ENCODE peak calls at places on chromosomes 7 and 10, in eight cellular contexts. M, B, Q, R, X, D, E and N are unnamed samples.

GRCh38 chr10:115593060-115593459 is 499.9 kb downstream of the ATRNL1 start:
- DNase-seq in E (no peak), X (no peak), Q (no peak), M (no peak), R (no peak), D (no peak), B (no peak), N (no peak)

GRCh38 chr7:123415625-123416024 is 118.8 kb downstream of the IQUB start:
- DNase-seq in R (no peak), Q (no peak), M (no peak), B (no peak), D (no peak), X (no peak), E (no peak), N (no peak)

GRCh38 chr10:124677871-124678565 is 66.2 kb downstream of the FAM53B start:
- DNase-seq in M (no peak), R (no peak), E (no peak), X (no peak), Q (no peak), D (no peak), B (no peak), N (no peak)

GRCh38 chr7:139918488-139918887 is 89.4 kb downstream of the TBXAS1 start:
- DNase-seq in B (no peak), D (no peak), E (no peak), Q (no peak), M (no peak), R (no peak), X (no peak), N (no peak)

GRCh38 chr7:22715969-22716368 is 11.0 kb upstream of the IL6 start:
- DNase-seq in B (no peak), X (no peak), R (no peak), Q (no peak), E (no peak), D (no peak), M (no peak), N (no peak)

GRCh38 chr7:66076459-66077329 is 1.1 kb downstream of the ASL start:
- DNase-seq in M (no peak), X (no peak), R (no peak), D (no peak), B (no peak), E (no peak), Q (no peak), N (no peak)

GRCh38 chr7:112495820-112496462 is 15.2 kb downstream of the LSMEM1 start:
- DNase-seq in X (peak), B (peak), M (peak), D (no peak), R (peak), Q (peak), E (no peak), N (peak)

GRCh38 chr10:71938211-71938610 is 26.0 kb upstream of the CHST3 start:
- DNase-seq in X (no peak), M (no peak), Q (no peak), R (no peak), E (no peak), B (no peak), D (no peak), N (no peak)

GRCh38 chr10:11483189-11484148 is 128.0 kb downstream of the USP6NL start:
- DNase-seq in E (no peak), D (no peak), R (no peak), M (no peak), Q (no peak), X (no peak), B (no peak), N (no peak)

GRCh38 chr10:129495697-129496096 is 28.7 kb downstream of the MGMT start:
- DNase-seq in R (no peak), D (no peak), Q (no peak), M (no peak), X (no peak), B (no peak), E (no peak), N (no peak)

GRCh38 chr10:88979153-88979562 is 11.4 kb upstream of the FAS start:
- DNase-seq in X (no peak), Q (no peak), B (peak), D (peak), R (no peak), M (no peak), E (no peak), N (peak)

GRCh38 chr10:91907914-91908357 is 1.4 kb downstream of the FGFBP3 start:
- DNase-seq in Q (no peak), X (no peak), M (no peak), R (no peak), E (no peak), B (no peak), D (no peak), N (no peak)

GRCh38 chr7:157466473-157467261 is 129.9 kb downstream of the DNAJB6 start:
- DNase-seq in Q (no peak), B (no peak), M (no peak), X (no peak), E (no peak), R (no peak), D (no peak), N (no peak)

GRCh38 chr7:156459067-156459466 is 181.5 kb upstream of the RNF32 start:
- DNase-seq in E (no peak), D (no peak), Q (no peak), B (no peak), R (no peak), X (no peak), M (no peak), N (no peak)